ENCODE peak calls at places on chromosome 2, in ten cellular contexts. D is foreskin keratinocyte; V is iris pigment epithelial cell; T is activated CD4-positive, alpha-beta T cell treated with anti-CD3 and anti-CD28 coated beads for 1 hour; M is PC-3; X is K562; P is EH; B is upper lobe of right lung; U is hypothalamus; O is C1 segment of cervical spinal cord. S is an unnamed sample.

GRCh38 chr2:195437521-195437920 is 219.5 kb upstream of the SLC39A10 start:
- DNase-seq in O (no peak), P (no peak), V (no peak), T (no peak), M (no peak), D (no peak), U (no peak), X (no peak), B (no peak), S (no peak)

GRCh38 chr2:237624565-237624964 is 2.8 kb upstream of the LRRFIP1 start:
- DNase-seq in O (no peak), T (no peak), P (no peak), X (peak; percentile 11), B (peak; percentile 30), U (no peak), V (no peak), M (no peak), D (no peak), S (no peak)

GRCh38 chr2:204730588-204730987 is 185.3 kb downstream of the PARD3B start:
- DNase-seq in X (no peak), T (no peak), V (no peak), D (no peak), U (no peak), P (no peak), O (no peak), B (no peak), M (no peak), S (no peak)

GRCh38 chr2:52034706-52035105 is 1002.8 kb upstream of the NRXN1 start:
- DNase-seq in D (no peak), T (no peak), O (no peak), U (no peak), B (no peak), M (peak; percentile 24), V (peak; percentile 9), P (no peak), X (no peak), S (no peak)

GRCh38 chr2:29398384-29399237 is 283.4 kb downstream of the CLIP4 start:
- DNase-seq in O (no peak), M (no peak), D (no peak), P (peak; percentile 7), B (no peak), T (no peak), V (no peak), X (no peak), U (no peak), S (no peak)

GRCh38 chr2:242030226-242030575 is 160.7 kb downstream of the RTP5 start:
- DNase-seq in X (no peak), U (no peak), M (no peak), P (no peak), O (no peak), B (peak; percentile 46), V (no peak), T (no peak), D (no peak), S (no peak)

GRCh38 chr2:106359512-106359911 is 108.7 kb downstream of the RGPD3 start:
- DNase-seq in P (no peak), O (no peak), V (no peak), X (no peak), M (no peak), U (no peak), B (no peak), T (no peak), D (no peak), S (no peak)

GRCh38 chr2:53252115-53252514 is 515.5 kb upstream of the CHAC2 start:
- DNase-seq in M (peak; percentile 67), T (no peak), D (no peak), P (no peak), V (peak; percentile 7), X (no peak), O (no peak), B (no peak), U (no peak), S (no peak)

GRCh38 chr2:26245231-26245732 is 543 bp downstream of the HADHB start:
- DNase-seq in O (peak; percentile 63), M (peak; percentile 25), T (peak; percentile 40), P (peak; percentile 38), X (peak; percentile 15), D (no peak), V (peak; percentile 49), U (no peak), B (peak; percentile 76), S (no peak)

GRCh38 chr2:186991766-186992417 is 142.9 kb upstream of the ZSWIM2 start:
- DNase-seq in V (peak; percentile 44), X (no peak), U (no peak), O (no peak), T (no peak), D (no peak), M (peak; percentile 13), B (no peak), P (no peak), S (no peak)

GRCh38 chr2:134460583-134460998 is 206.7 kb downstream of the MGAT5 start:
- DNase-seq in V (peak; percentile 65), T (no peak), P (peak; percentile 51), M (peak; percentile 75), O (peak; percentile 18), B (peak; percentile 74), U (peak; percentile 57), X (peak; percentile 47), D (no peak), S (no peak)

GRCh38 chr2:119489232-119489952 is 34.9 kb downstream of the SCTR start:
- DNase-seq in P (no peak), B (no peak), O (no peak), V (no peak), U (no peak), T (no peak), M (no peak), X (no peak), D (no peak), S (no peak)

GRCh38 chr2:120237491-120237902 is 14.3 kb upstream of the TMEM185B start:
- DNase-seq in P (peak; percentile 88), M (peak; percentile 93), X (peak; percentile 57), V (peak; percentile 70), B (no peak), T (no peak), U (no peak), O (no peak), D (no peak), S (no peak)

GRCh38 chr2:9021563-9022211 is 18.2 kb upstream of the MBOAT2 start:
- DNase-seq in M (peak; percentile 74), T (no peak), O (no peak), P (peak; percentile 42), B (no peak), U (no peak), X (no peak), D (no peak), V (no peak), S (no peak)

GRCh38 chr2:135174049-135174801 is 122.1 kb downstream of the RAB3GAP1 start:
- DNase-seq in P (no peak), B (no peak), V (no peak), T (no peak), O (no peak), D (no peak), U (no peak), M (no peak), X (no peak), S (no peak)

GRCh38 chr2:28681216-28681981 is 70.2 kb upstream of the PPP1CB start:
- DNase-seq in O (no peak), B (no peak), V (peak; percentile 82), D (peak; percentile 44), T (peak; percentile 42), X (no peak), P (peak; percentile 54), U (peak; percentile 9), M (no peak), S (no peak)

GRCh38 chr2:74548919-74549684 is 4.6 kb downstream of the LOXL3 start:
- DNase-seq in D (no peak), B (peak; percentile 88), P (peak; percentile 65), U (peak; percentile 27), O (no peak), M (peak; percentile 76), T (no peak), X (peak; percentile 91), V (peak; percentile 50), S (no peak)

GRCh38 chr2:85792783-85793441 is 39.1 kb downstream of the ATOH8 start:
- DNase-seq in V (peak; percentile 88), M (peak; percentile 78), O (no peak), D (peak; percentile 43), X (no peak), B (peak; percentile 64), U (no peak), P (peak; percentile 79), T (no peak), S (no peak)

S was measured in epithelial cell of prostate.